ENCODE peak calls at places on chromosomes 2 and 18, in seven cellular contexts. One of them, this sample, is unnamed.

GRCh38 chr2:137467246-137467862 is 496.9 kb upstream of the HNMT start:
- DNase-seq in tibial artery: peak; percentile 24
- DNase-seq in PC-3: peak; percentile 71
- DNase-seq in small intestine: peak; percentile 23
- DNase-seq in psoas muscle: no peak
- DNase-seq in left ventricle myocardium inferior: no peak
- DNase-seq in heart right ventricle: peak; percentile 26
- DNase-seq in this sample: no peak

GRCh38 chr18:39389800-39390379 is 1824.3 kb upstream of the CELF4 start:
- DNase-seq in psoas muscle: no peak
- DNase-seq in small intestine: no peak
- DNase-seq in heart right ventricle: no peak
- DNase-seq in PC-3: no peak
- DNase-seq in tibial artery: no peak
- DNase-seq in left ventricle myocardium inferior: no peak
- DNase-seq in this sample: no peak

GRCh38 chr2:235391964-235392615 is 101.8 kb upstream of the AGAP1 start:
- DNase-seq in tibial artery: no peak
- DNase-seq in psoas muscle: no peak
- DNase-seq in left ventricle myocardium inferior: no peak
- DNase-seq in PC-3: no peak
- DNase-seq in heart right ventricle: no peak
- DNase-seq in small intestine: no peak
- DNase-seq in this sample: no peak

GRCh38 chr2:88167740-88168139 is 2.4 kb upstream of the THNSL2 start:
- DNase-seq in psoas muscle: no peak
- DNase-seq in left ventricle myocardium inferior: no peak
- DNase-seq in heart right ventricle: no peak
- DNase-seq in PC-3: no peak
- DNase-seq in small intestine: no peak
- DNase-seq in tibial artery: no peak
- DNase-seq in this sample: no peak

GRCh38 chr2:85785027-85785822 is 31.4 kb downstream of the ATOH8 start:
- DNase-seq in psoas muscle: no peak
- DNase-seq in tibial artery: peak; percentile 65
- DNase-seq in left ventricle myocardium inferior: no peak
- DNase-seq in heart right ventricle: no peak
- DNase-seq in PC-3: no peak
- DNase-seq in small intestine: no peak
- DNase-seq in this sample: peak; percentile 92

GRCh38 chr2:12787891-12788783 is 71.4 kb downstream of the TRIB2 start:
- DNase-seq in tibial artery: no peak
- DNase-seq in heart right ventricle: peak; percentile 43
- DNase-seq in PC-3: peak; percentile 49
- DNase-seq in psoas muscle: no peak
- DNase-seq in small intestine: no peak
- DNase-seq in left ventricle myocardium inferior: peak; percentile 38
- DNase-seq in this sample: peak; percentile 29

GRCh38 chr2:3335001-3335400 is 42.6 kb downstream of the EIPR1 start:
- DNase-seq in psoas muscle: no peak
- DNase-seq in heart right ventricle: no peak
- DNase-seq in small intestine: no peak
- DNase-seq in left ventricle myocardium inferior: no peak
- DNase-seq in tibial artery: no peak
- DNase-seq in PC-3: no peak
- DNase-seq in this sample: no peak

GRCh38 chr2:160836755-160837154 is 323.5 kb upstream of the TANK start:
- DNase-seq in heart right ventricle: no peak
- DNase-seq in PC-3: peak; percentile 76
- DNase-seq in left ventricle myocardium inferior: no peak
- DNase-seq in small intestine: no peak
- DNase-seq in tibial artery: no peak
- DNase-seq in psoas muscle: no peak
- DNase-seq in this sample: no peak

GRCh38 chr2:240460781-240461431 is 25.4 kb downstream of the GPC1 start:
- DNase-seq in tibial artery: no peak
- DNase-seq in small intestine: no peak
- DNase-seq in heart right ventricle: no peak
- DNase-seq in left ventricle myocardium inferior: peak; percentile 10
- DNase-seq in psoas muscle: peak; percentile 52
- DNase-seq in PC-3: no peak
- DNase-seq in this sample: peak; percentile 12

GRCh38 chr18:48838921-48839818 is 111.6 kb downstream of the SMAD7 start:
- DNase-seq in PC-3: peak; percentile 51
- DNase-seq in small intestine: no peak
- DNase-seq in left ventricle myocardium inferior: no peak
- DNase-seq in heart right ventricle: no peak
- DNase-seq in tibial artery: no peak
- DNase-seq in psoas muscle: peak; percentile 44
- DNase-seq in this sample: peak; percentile 31

GRCh38 chr2:148298201-148298600 is 277.3 kb downstream of the MBD5 start:
- DNase-seq in left ventricle myocardium inferior: no peak
- DNase-seq in psoas muscle: no peak
- DNase-seq in tibial artery: no peak
- DNase-seq in PC-3: peak; percentile 8
- DNase-seq in small intestine: no peak
- DNase-seq in heart right ventricle: no peak
- DNase-seq in this sample: no peak

GRCh38 chr2:36403675-36404230 is 48.2 kb downstream of the CRIM1 start:
- DNase-seq in heart right ventricle: no peak
- DNase-seq in small intestine: no peak
- DNase-seq in tibial artery: no peak
- DNase-seq in left ventricle myocardium inferior: no peak
- DNase-seq in PC-3: peak; percentile 99
- DNase-seq in psoas muscle: no peak
- DNase-seq in this sample: no peak

GRCh38 chr2:15814946-15815345 is 125.4 kb upstream of the MYCN start:
- DNase-seq in PC-3: no peak
- DNase-seq in heart right ventricle: no peak
- DNase-seq in left ventricle myocardium inferior: no peak
- DNase-seq in psoas muscle: no peak
- DNase-seq in small intestine: no peak
- DNase-seq in tibial artery: no peak
- DNase-seq in this sample: no peak

GRCh38 chr2:220076734-220077133 is 449.3 kb downstream of the SLC4A3 start:
- DNase-seq in heart right ventricle: peak; percentile 7
- DNase-seq in PC-3: peak; percentile 11
- DNase-seq in left ventricle myocardium inferior: no peak
- DNase-seq in psoas muscle: no peak
- DNase-seq in small intestine: no peak
- DNase-seq in tibial artery: peak; percentile 60
- DNase-seq in this sample: no peak

GRCh38 chr18:12722731-12723130 is 19.9 kb downstream of the PSMG2 start:
- DNase-seq in tibial artery: no peak
- DNase-seq in heart right ventricle: no peak
- DNase-seq in PC-3: no peak
- DNase-seq in left ventricle myocardium inferior: no peak
- DNase-seq in small intestine: no peak
- DNase-seq in psoas muscle: no peak
- DNase-seq in this sample: no peak

DNA sequence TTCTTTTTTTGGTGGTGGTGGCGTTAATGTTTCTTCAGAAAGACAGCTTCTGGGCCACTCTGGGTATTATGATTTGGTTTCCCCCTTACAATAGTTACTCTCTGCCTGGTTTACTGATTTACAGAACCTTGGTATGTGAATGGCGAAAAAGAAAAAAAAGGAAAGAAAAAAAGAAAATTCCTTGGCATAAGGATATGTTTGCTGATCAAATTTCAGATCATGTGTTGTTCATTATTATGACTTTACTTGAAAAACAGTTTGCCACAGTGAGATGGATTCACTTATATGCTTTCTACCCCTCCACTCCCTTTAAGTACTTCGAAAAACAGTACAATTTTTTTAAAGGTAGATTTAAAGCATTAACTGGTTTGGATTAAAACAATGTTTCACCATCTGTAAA is 21.0 kb downstream of the BCL11A start:
- DNase-seq in heart right ventricle: no peak
- DNase-seq in left ventricle myocardium inferior: no peak
- DNase-seq in tibial artery: no peak
- DNase-seq in psoas muscle: no peak
- DNase-seq in small intestine: no peak
- DNase-seq in PC-3: no peak
- DNase-seq in this sample: no peak
- H3K4me3 ChIP-seq in heart right ventricle: no peak overlapping the region
- H3K4me3 ChIP-seq in left ventricle myocardium inferior: no peak overlapping the region
- H3K4me3 ChIP-seq in tibial artery: no peak overlapping the region
- H3K4me3 ChIP-seq in psoas muscle: no peak overlapping the region
- H3K4me3 ChIP-seq in small intestine: no peak overlapping the region
- H3K4me3 ChIP-seq in PC-3: peak overlapping the region; percentile 38
- H3K4me3 ChIP-seq in this sample: no peak overlapping the region

GRCh38 chr2:104562537-104562936 is 291.4 kb upstream of the POU3F3 start:
- DNase-seq in psoas muscle: no peak
- DNase-seq in small intestine: no peak
- DNase-seq in tibial artery: no peak
- DNase-seq in left ventricle myocardium inferior: no peak
- DNase-seq in heart right ventricle: no peak
- DNase-seq in PC-3: no peak
- DNase-seq in this sample: no peak
- H3K9me3 ChIP-seq in psoas muscle: no peaks in the 10 kb centered on the region
- H3K9me3 ChIP-seq in small intestine: no peaks in the 10 kb centered on the region
- H3K9me3 ChIP-seq in tibial artery: no peaks in the 10 kb centered on the region
- H3K9me3 ChIP-seq in left ventricle myocardium inferior: peaks cover 4% of the 10 kb centered on the region
- H3K9me3 ChIP-seq in heart right ventricle: no peaks in the 10 kb centered on the region
- H3K9me3 ChIP-seq in PC-3: no peaks in the 10 kb centered on the region
- H3K9me3 ChIP-seq in this sample: no peaks in the 10 kb centered on the region

GRCh38 chr2:66509326-66509811 is 74.4 kb downstream of the MEIS1 start:
- DNase-seq in heart right ventricle: no peak
- DNase-seq in psoas muscle: no peak
- DNase-seq in tibial artery: no peak
- DNase-seq in left ventricle myocardium inferior: no peak
- DNase-seq in PC-3: peak; percentile 66
- DNase-seq in small intestine: no peak
- DNase-seq in this sample: no peak

GRCh38 chr2:66507673-66508127 is 72.8 kb downstream of the MEIS1 start:
- DNase-seq in left ventricle myocardium inferior: no peak
- DNase-seq in small intestine: no peak
- DNase-seq in tibial artery: no peak
- DNase-seq in heart right ventricle: no peak
- DNase-seq in PC-3: no peak
- DNase-seq in psoas muscle: no peak
- DNase-seq in this sample: no peak

GRCh38 chr2:66515743-66516142 is 80.8 kb downstream of the MEIS1 start:
- DNase-seq in small intestine: no peak
- DNase-seq in heart right ventricle: no peak
- DNase-seq in psoas muscle: no peak
- DNase-seq in left ventricle myocardium inferior: no peak
- DNase-seq in tibial artery: no peak
- DNase-seq in PC-3: no peak
- DNase-seq in this sample: no peak

GRCh38 chr2:66508358-66509071 is 73.6 kb downstream of the MEIS1 start:
- DNase-seq in left ventricle myocardium inferior: no peak
- DNase-seq in heart right ventricle: no peak
- DNase-seq in tibial artery: no peak
- DNase-seq in small intestine: no peak
- DNase-seq in PC-3: no peak
- DNase-seq in psoas muscle: no peak
- DNase-seq in this sample: no peak

DNA sequence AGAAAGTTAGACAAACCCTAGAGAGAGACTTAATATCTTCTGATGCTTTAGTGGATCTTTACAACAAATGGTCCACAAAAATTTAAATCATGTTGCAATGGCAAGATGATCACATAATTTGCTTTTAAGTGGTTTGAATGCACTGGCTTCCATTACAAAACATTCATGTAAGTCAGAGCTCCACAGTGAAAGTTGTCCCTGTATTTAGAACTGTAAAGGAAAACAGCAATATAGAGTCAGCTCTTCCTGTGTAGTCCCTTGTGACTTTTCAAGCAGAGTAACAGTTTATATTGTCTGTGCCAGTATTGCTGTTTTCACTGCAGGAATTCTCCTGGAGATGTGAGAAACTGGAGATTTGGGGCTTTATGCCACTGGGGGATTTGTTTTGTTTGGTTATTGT is 77.7 kb downstream of the MEIS1 start:
- DNase-seq in heart right ventricle: no peak
- DNase-seq in small intestine: no peak
- DNase-seq in tibial artery: no peak
- DNase-seq in PC-3: no peak
- DNase-seq in psoas muscle: no peak
- DNase-seq in left ventricle myocardium inferior: no peak
- DNase-seq in this sample: no peak
- H3K4me1 ChIP-seq in heart right ventricle: peaks cover 41% of the 10 kb centered on the region
- H3K4me1 ChIP-seq in small intestine: peaks cover 7% of the 10 kb centered on the region
- H3K4me1 ChIP-seq in tibial artery: peaks cover 25% of the 10 kb centered on the region
- H3K4me1 ChIP-seq in PC-3: peaks cover 9% of the 10 kb centered on the region
- H3K4me1 ChIP-seq in psoas muscle: peaks cover 15% of the 10 kb centered on the region
- H3K4me1 ChIP-seq in left ventricle myocardium inferior: peaks cover 44% of the 10 kb centered on the region
- H3K4me1 ChIP-seq in this sample: peaks cover 10% of the 10 kb centered on the region

GRCh38 chr18:10453885-10454772 is at the start of gene APCDD1:
- DNase-seq in left ventricle myocardium inferior: peak; percentile 82
- DNase-seq in heart right ventricle: peak; percentile 67
- DNase-seq in psoas muscle: peak; percentile 89
- DNase-seq in small intestine: no peak
- DNase-seq in tibial artery: peak; percentile 73
- DNase-seq in PC-3: no peak
- DNase-seq in this sample: peak; percentile 94

GRCh38 chr18:10457798-10458197 is 3.4 kb downstream of the APCDD1 start:
- DNase-seq in left ventricle myocardium inferior: no peak
- DNase-seq in heart right ventricle: no peak
- DNase-seq in small intestine: no peak
- DNase-seq in PC-3: no peak
- DNase-seq in tibial artery: no peak
- DNase-seq in psoas muscle: no peak
- DNase-seq in this sample: no peak

GRCh38 chr18:10454800-10455550 is 540 bp downstream of the APCDD1 start:
- DNase-seq in heart right ventricle: no peak
- DNase-seq in small intestine: no peak
- DNase-seq in psoas muscle: no peak
- DNase-seq in tibial artery: no peak
- DNase-seq in PC-3: no peak
- DNase-seq in left ventricle myocardium inferior: no peak
- DNase-seq in this sample: peak; percentile 37

GRCh38 chr18:10456718-10457499 is 2.5 kb downstream of the APCDD1 start:
- DNase-seq in left ventricle myocardium inferior: no peak
- DNase-seq in small intestine: no peak
- DNase-seq in heart right ventricle: no peak
- DNase-seq in tibial artery: no peak
- DNase-seq in psoas muscle: no peak
- DNase-seq in PC-3: no peak
- DNase-seq in this sample: no peak

DNA sequence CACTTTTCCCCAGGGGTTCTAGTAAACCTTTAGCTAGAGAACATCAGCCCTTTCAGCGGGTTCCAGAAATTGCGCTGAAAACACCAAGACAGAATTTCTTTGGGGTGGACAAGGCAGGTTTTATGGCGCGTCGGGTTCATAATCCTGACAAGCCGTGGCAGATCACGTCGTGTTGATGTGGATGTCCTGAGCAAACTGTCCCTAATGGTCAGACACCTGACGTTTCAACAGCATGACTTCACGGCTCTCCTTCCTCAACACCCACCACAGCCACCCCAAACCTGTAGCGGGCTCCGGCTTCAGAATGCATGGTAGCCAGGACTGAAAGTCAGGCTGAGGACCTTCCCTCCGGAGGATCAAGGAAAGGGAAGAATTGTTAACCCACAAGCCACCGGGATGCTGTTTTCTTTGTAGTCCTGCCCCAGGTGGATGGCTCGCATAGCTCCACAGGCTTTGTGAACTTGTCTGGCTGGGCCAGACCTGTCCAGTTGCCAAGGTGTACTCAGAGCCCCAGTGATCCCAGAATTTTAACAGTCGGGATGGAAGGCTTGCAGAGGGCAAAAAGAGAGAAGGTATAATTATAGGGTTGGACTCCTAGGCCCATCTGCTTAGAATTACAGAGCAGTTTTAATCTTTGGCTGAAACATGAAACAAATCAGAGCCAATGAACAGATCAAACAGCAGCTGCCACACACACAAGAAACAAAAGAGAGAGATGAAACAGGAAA is 1.5 kb downstream of the APCDD1 start:
- DNase-seq in tibial artery: no peak
- DNase-seq in small intestine: no peak
- DNase-seq in psoas muscle: no peak
- DNase-seq in heart right ventricle: no peak
- DNase-seq in left ventricle myocardium inferior: no peak
- DNase-seq in PC-3: no peak
- DNase-seq in this sample: no peak
- H3K4me3 ChIP-seq in tibial artery: peak overlapping the region; percentile 79
- H3K4me3 ChIP-seq in small intestine: no peak overlapping the region
- H3K4me3 ChIP-seq in psoas muscle: peak overlapping the region; percentile 68
- H3K4me3 ChIP-seq in heart right ventricle: peak overlapping the region; percentile 63
- H3K4me3 ChIP-seq in left ventricle myocardium inferior: peak overlapping the region; percentile 76
- H3K4me3 ChIP-seq in PC-3: no peak overlapping the region
- H3K4me3 ChIP-seq in this sample: peak overlapping the region; percentile 74

This sample was measured in right cardiac atrium.